ENCODE peak calls at places on chromosomes 3 and 15, in four cellular contexts. K is activated T-helper 2 cell treated with anti-CD3 and anti-CD28 coated beads, Interferon-gamma antibody, Interleukin-2, Interleukin-4, amounts not matched to agents 10 μg/mL and 5 μg/mL and 100 μg/mL, durations not matched to agents 14 hours and 24 hours and 36 hours; F is stimulated activated CD4-positive, alpha-beta T cell treated with anti-CD3 and anti-CD28 coated beads, Interleukin-2, amount 100 ng/mL, for 48 hours; C is ureter. G is an unnamed sample.

GRCh38 chr3:98777286-98777685 is 14.1 kb downstream of the ST3GAL6 start:
- DNase-seq in K (no peak), F (no peak), C (no peak), G (no peak)

GRCh38 chr15:31781261-31781660 is 249.1 kb upstream of the CHRNA7 start:
- DNase-seq in K (no peak), F (no peak), C (no peak), G (no peak)

GRCh38 chr15:68849477-68849876 is 28.8 kb upstream of the ANP32A start:
- DNase-seq in K (no peak), F (no peak), C (no peak), G (no peak)

GRCh38 chr3:192772495-192772894 is 45.2 kb upstream of the FGF12 start:
- DNase-seq in K (no peak), F (no peak), C (no peak), G (no peak)

GRCh38 chr15:47726399-47726823 is 9.1 kb downstream of the SEMA6D start:
- DNase-seq in K (no peak), F (no peak), C (no peak), G (no peak)

GRCh38 chr15:100168787-100169186 is 173.0 kb downstream of the ADAMTS17 start:
- DNase-seq in K (no peak), F (no peak), C (no peak), G (no peak)

GRCh38 chr3:140599009-140599408 is 78.9 kb upstream of the TRIM42 start:
- DNase-seq in K (no peak), F (no peak), C (no peak), G (no peak)

GRCh38 chr15:19987389-19988048 is 554.1 kb downstream of the GOLGA6L6 start:
- DNase-seq in K (no peak), F (no peak), C (no peak), G (no peak)

GRCh38 chr15:53549697-53550315 is 209.7 kb downstream of the WDR72 start:
- DNase-seq in K (no peak), F (no peak), C (no peak), G (no peak)

GRCh38 chr3:38032328-38032865 is 3.0 kb upstream of the PLCD1 start:
- DNase-seq in K (no peak), F (no peak), C (no peak), G (no peak)

GRCh38 chr3:30302027-30302426 is 304.4 kb upstream of the TGFBR2 start:
- DNase-seq in K (no peak), F (no peak), C (no peak), G (no peak)

GRCh38 chr3:159947220-159947619 is 41.4 kb upstream of the IL12A start:
- DNase-seq in K (no peak), F (no peak), C (no peak), G (no peak)

GRCh38 chr15:99239545-99240198 is 9.7 kb downstream of the TTC23 start:
- DNase-seq in K (no peak), F (no peak), C (no peak), G (no peak)

GRCh38 chr3:179865876-179866505 is 170.7 kb downstream of the PEX5L start:
- DNase-seq in K (no peak), F (no peak), C (no peak), G (no peak)

GRCh38 chr3:157274644-157275137 is 114.7 kb upstream of the CCNL1 start:
- DNase-seq in K (no peak), F (no peak), C (no peak), G (no peak)

GRCh38 chr15:85507114-85507513 is 126.7 kb downstream of the AKAP13 start:
- DNase-seq in K (no peak), F (no peak), C (no peak), G (no peak)

GRCh38 chr15:74245342-74245931 is 9.3 kb downstream of the CCDC33 start:
- DNase-seq in K (peak), F (no peak), C (no peak), G (no peak)

GRCh38 chr3:15983232-15983631 is 185.5 kb upstream of the ANKRD28 start:
- DNase-seq in K (no peak), F (no peak), C (no peak), G (no peak)

GRCh38 chr15:80342148-80342547 is 62.0 kb upstream of the ARNT2 start:
- DNase-seq in K (no peak), F (no peak), C (no peak), G (no peak)

GRCh38 chr3:119664370-119664769 is 4.0 kb upstream of the POPDC2 start:
- DNase-seq in K (no peak), F (no peak), C (no peak), G (no peak)

GRCh38 chr3:111307676-111308075 is 234.3 kb upstream of the CD96 start:
- DNase-seq in K (no peak), F (no peak), C (no peak), G (no peak)

G was measured in osteocyte.